ENCODE peak calls at places on chromosomes 16 and 17, in four cellular contexts. U is body of pancreas, W is fibroblast of lung, F is tibial nerve. J is an unnamed sample. For H3K4me1 and H3K36me3, the result is how much of the 10 kb centered on the place peaks cover.

GRCh38 chr16:84374160-84374489 is 5.8 kb downstream of the ATP2C2 start:
- DNase-seq in U (no peak), W (no peak), F (no peak), J (no peak)

GRCh38 chr16:13895516-13895915 is 24.4 kb upstream of the ERCC4 start:
- DNase-seq in U (no peak), W (no peak), F (no peak), J (no peak)

GRCh38 chr16:30368122-30368791 is 2.0 kb downstream of the TBC1D10B start:
- DNase-seq in U (no peak), W (peak), F (no peak), J (no peak)

GRCh38 chr17:62626719-62627218 is 701 bp upstream of the MRC2 start:
- DNase-seq in U (no peak), W (peak), F (peak), J (no peak)

GRCh38 chr16:17784073-17784472 is 313.3 kb upstream of the XYLT1 start:
- DNase-seq in U (no peak), W (peak), F (no peak), J (no peak)

GRCh38 chr17:2337811-2338657 is 733 bp downstream of the SGSM2 start:
- DNase-seq in U (peak), W (peak), F (no peak), J (peak)

GRCh38 chr17:32558997-32559650 is 72.3 kb downstream of the CDK5R1 start:
- DNase-seq in U (no peak), W (peak), F (no peak), J (no peak)

GRCh38 chr17:77677637-77678036 is 280.9 kb upstream of the TNRC6C start:
- DNase-seq in U (no peak), W (no peak), F (no peak), J (no peak)

GRCh38 chr17:10683853-10684252 is 13.5 kb downstream of the SCO1 start:
- DNase-seq in U (no peak), W (peak), F (no peak), J (no peak)

GRCh38 chr17:80252871-80253270 is 7.8 kb upstream of the RNF213 start:
- DNase-seq in U (peak), W (peak), F (no peak), J (no peak)

GRCh38 chr16:165539-166374 is at the start of gene HBM:
- DNase-seq in U (no peak), W (no peak), F (no peak), J (no peak)

GRCh38 chr17:75610103-75610984 is 22.7 kb downstream of the MYO15B start:
- DNase-seq in U (no peak), W (no peak), F (no peak), J (no peak)

GRCh38 chr17:17551361-17551760 is 40.1 kb downstream of the PEMT start:
- DNase-seq in U (no peak), W (peak), F (no peak), J (no peak)

GRCh38 chr17:78737332-78737731 is 44.7 kb downstream of the CYTH1 start:
- DNase-seq in U (no peak), W (peak), F (no peak), J (no peak)

GRCh38 chr17:32021618-32021955 is 14.4 kb downstream of the LRRC37B start:
- DNase-seq in U (no peak), W (no peak), F (no peak), J (no peak)

GRCh38 chr17:46262271-46262670 is 32.7 kb upstream of the LRRC37A start:
- DNase-seq in U (no peak), W (no peak), F (no peak), J (no peak)

GRCh38 chr17:27389542-27390140 is 66.6 kb upstream of the KSR1 start:
- DNase-seq in U (no peak), W (no peak), F (no peak), J (peak)

GRCh38 chr16:61813339-61813738 is 222.9 kb downstream of the CDH8 start:
- DNase-seq in U (no peak), W (no peak), F (no peak), J (no peak)

DNA sequence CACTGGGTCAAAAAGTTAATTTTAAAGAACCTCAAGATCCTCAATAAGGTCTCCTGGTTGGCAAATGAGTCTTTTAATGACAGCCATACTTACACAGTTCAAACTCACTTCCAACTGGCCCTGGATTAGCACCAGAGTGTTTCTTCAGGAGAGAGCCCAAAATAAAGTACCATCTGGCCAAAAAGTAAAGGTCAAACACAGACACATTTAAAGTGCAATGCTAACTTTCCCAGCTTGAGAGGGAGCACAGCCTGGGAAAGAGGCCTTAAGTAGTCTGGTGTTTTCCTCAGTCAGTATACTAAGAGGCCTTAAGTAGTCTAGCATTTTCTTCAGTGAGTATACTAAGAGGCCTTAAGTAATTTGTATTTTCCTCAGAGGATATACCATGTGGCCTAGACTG is 46.6 kb upstream of the ERN1 start:
- DNase-seq in U (no peak), W (no peak), F (no peak), J (no peak)
- H3K4me1 ChIP-seq in U (under half), W (under half), F (under half), J (half or more)

GRCh38 chr16:81659249-81659648 is 119.8 kb upstream of the PLCG2 start:
- DNase-seq in U (no peak), W (no peak), F (no peak), J (no peak)
- H3K36me3 ChIP-seq in U (under half), W (under half), F (half or more), J (under half)

GRCh38 chr17:50266384-50267073 is 7.7 kb upstream of the TMEM92 start:
- DNase-seq in U (peak), W (peak), F (peak), J (no peak)
- TF ChIP-seq CTCF in U (no peak), W (peak), F (no peak), J (peak)

GRCh38 chr16:88464447-88465318 is 11.6 kb downstream of the ZFPM1 start:
- DNase-seq in U (no peak), W (peak), F (no peak), J (no peak)

GRCh38 chr16:88461291-88462269 is 8.5 kb downstream of the ZFPM1 start:
- DNase-seq in U (peak), W (peak), F (no peak), J (no peak)

GRCh38 chr16:88462396-88462795 is 9.3 kb downstream of the ZFPM1 start:
- DNase-seq in U (no peak), W (no peak), F (no peak), J (no peak)

GRCh38 chr16:88465387-88465983 is 12.4 kb downstream of the ZFPM1 start:
- DNase-seq in U (no peak), W (no peak), F (no peak), J (no peak)

DNA sequence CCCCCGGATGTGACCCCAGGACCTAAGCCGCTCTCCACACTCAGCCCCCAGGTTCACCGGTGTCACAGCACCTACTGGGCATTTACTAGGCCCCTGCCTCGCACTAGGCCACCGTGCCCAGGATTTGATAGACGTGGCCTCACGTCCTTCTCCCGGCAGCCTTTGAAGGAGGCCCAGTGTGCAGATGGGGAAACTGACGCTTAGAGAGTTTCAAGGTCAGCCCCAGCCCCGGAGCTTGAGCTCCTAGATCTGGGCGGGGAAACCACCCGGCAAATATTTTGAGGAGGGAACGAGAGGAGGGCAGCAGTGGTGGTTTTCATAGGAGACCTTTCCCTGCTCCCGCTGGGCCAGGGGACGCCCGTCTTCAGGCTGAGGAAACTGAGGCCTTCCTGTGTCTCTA is 10.3 kb downstream of the ZFPM1 start:
- DNase-seq in U (no peak), W (no peak), F (no peak), J (no peak)
- H3K4me1 ChIP-seq in U (half or more), W (under half), F (under half), J (under half)

DNA sequence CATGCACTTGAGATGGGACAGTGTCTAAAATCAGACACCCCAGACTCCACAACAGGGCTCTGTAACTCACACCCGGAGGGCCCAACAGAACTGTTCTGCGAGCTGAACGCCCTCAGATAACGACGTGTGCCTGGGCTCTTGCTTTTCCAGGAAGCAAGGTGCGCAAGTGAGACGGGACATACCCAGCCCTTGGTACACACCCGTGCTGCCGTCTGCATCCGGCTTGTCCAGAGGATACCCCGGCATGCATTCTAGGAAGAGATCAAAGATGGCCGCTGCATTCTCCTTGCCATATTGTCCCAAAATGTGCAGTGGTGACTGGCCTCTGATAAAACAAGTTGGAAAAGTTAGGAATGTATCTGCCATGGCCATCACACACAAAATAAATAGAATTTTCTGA is 29.4 kb downstream of the CYB5D2 start:
- DNase-seq in U (no peak), W (no peak), F (no peak), J (no peak)
- H3K36me3 ChIP-seq in U (under half), W (under half), F (half or more), J (half or more)

DNA sequence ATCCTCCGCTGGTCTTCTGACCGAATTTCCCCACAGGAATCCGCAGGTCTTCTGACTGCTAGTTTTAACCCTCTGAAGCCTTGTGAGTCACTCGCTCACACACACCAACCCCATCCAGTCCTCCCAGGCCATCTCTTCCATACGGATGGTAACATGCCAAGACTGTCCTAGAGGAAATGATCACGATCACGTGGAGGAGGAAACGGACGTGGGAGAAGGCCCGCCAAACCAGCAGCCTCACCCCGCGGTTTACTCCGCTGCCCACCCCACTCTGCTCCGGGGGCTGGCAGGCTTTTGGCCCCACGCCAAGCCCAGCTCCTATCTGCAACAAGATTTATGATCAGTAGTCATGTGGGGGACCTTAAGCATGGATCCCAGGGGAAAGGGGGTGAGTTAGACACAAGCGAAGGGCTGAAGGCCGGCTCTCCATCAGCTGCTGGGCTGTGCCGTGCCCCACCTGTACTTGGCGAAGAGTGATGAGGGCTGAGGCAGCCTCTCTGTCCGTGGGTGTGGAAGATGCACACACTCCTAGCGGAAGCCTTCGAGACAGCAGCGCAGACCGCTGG is 1.5 kb upstream of the FAAP100 start:
- DNase-seq in U (no peak), W (peak), F (no peak), J (no peak)
- TF ChIP-seq CTCF in U (no peak), W (no peak), F (no peak), J (no peak)

DNA sequence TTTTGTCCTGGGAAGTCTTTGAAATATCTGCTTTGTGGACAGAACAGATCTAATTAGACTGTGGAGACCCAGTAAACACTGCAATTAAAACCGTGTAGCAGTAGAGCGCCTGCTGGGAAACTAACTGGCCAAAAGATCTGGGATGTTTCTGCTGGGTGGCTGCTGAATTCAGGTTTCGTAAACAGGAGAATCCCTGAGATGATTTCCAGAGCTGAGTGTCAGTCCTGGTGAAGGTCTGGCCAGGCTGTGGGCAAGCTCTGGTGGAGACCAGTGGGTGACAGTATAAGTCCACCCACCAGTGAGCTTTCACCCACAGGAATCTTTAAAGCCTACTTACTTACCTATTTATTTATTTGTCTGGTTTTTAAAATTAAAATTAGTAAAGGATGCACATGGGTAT is 257.2 kb downstream of the IRF8 start:
- DNase-seq in U (no peak), W (no peak), F (no peak), J (no peak)
- H3K4me1 ChIP-seq in U (under half), W (under half), F (under half), J (under half)

GRCh38 chr17:3668279-3669084 is at the start of the genes EMC6 and TAX1BP3:
- DNase-seq in U (peak), W (peak), F (peak), J (peak)

GRCh38 chr17:3665834-3666233 is 2.5 kb downstream of the TAX1BP3 start:
- DNase-seq in U (no peak), W (no peak), F (no peak), J (no peak)

GRCh38 chr17:3667366-3668278 is 756 bp downstream of the TAX1BP3 start:
- DNase-seq in U (peak), W (peak), F (peak), J (peak)

GRCh38 chr17:3669085-3669347 is 404 bp downstream of the EMC6 start:
- DNase-seq in U (no peak), W (no peak), F (no peak), J (no peak)

DNA sequence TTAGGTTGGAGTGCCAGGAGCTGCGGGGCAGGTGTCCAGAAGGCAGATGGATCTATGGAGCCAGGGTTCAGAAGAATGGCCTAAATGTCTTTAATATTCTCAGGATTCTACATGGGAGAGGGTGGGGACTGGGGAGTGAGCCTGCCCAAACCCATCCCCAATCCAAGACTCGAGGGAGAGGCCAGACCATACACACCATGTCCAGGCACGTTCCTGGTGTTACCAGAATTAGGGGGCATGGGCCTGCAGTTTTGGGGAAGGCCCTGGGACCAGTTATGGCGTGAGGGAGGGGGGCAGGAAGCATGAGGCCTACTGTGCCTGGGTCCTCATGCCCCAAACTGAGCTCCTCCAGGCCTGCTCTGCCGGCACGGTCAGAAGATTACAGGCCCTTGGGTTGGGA is 1.9 kb downstream of the TAX1BP3 start:
- DNase-seq in U (no peak), W (no peak), F (no peak), J (no peak)
- H3K36me3 ChIP-seq in U (under half), W (under half), F (under half), J (under half)

GRCh38 chr17:6749519-6749918 is 6.3 kb upstream of the XAF1 start:
- DNase-seq in U (no peak), W (peak), F (no peak), J (no peak)
- TF ChIP-seq CTCF in U (no peak), W (no peak), F (no peak), J (no peak)

GRCh38 chr16:49462989-49463371 is 89.4 kb downstream of the C16orf78 start:
- DNase-seq in U (no peak), W (no peak), F (no peak), J (no peak)
- H3K4me1 ChIP-seq in U (under half), W (under half), F (under half), J (under half)